ENCODE peak calls at places on chromosomes 4 and X, in ten cellular contexts. I, Y, M, R, Z, F, K, S, X and W are unnamed samples.

GRCh38 chr4:171565130-171565788 is 247.9 kb upstream of the GALNTL6 start:
- DNase-seq in F (no peak), S (no peak), K (no peak), Y (no peak), R (no peak), X (no peak), M (no peak), Z (no peak), I (no peak), W (no peak)

GRCh38 chr4:48667148-48667547 is 112.9 kb downstream of the FRYL start:
- DNase-seq in K (no peak), R (no peak), Y (no peak), S (no peak), I (peak; percentile 35), F (no peak), X (no peak), M (no peak), Z (no peak), W (no peak)

GRCh38 chrX:78886550-78886949 is 58.6 kb upstream of the P2RY10 start:
- DNase-seq in M (no peak), Y (no peak), Z (peak; percentile 0), I (peak; percentile 57), K (no peak), R (peak; percentile 43), F (peak; percentile 3), X (no peak), S (peak; percentile 1), W (no peak)

GRCh38 chrX:133018229-133018628 is 59.8 kb upstream of the HS6ST2 start:
- DNase-seq in K (no peak), S (no peak), R (no peak), F (no peak), I (no peak), Z (no peak), X (no peak), Y (no peak), M (no peak), W (no peak)

GRCh38 chr4:73674451-73674919 is 54.2 kb upstream of the RASSF6 start:
- DNase-seq in Z (peak; percentile 98), S (no peak), K (no peak), R (no peak), Y (no peak), X (no peak), F (no peak), M (no peak), I (no peak), W (no peak)

GRCh38 chr4:8393593-8394038 is 46.9 kb downstream of the ACOX3 start:
- DNase-seq in I (peak; percentile 26), F (no peak), Z (peak; percentile 83), M (no peak), K (no peak), R (no peak), S (peak; percentile 89), Y (no peak), X (peak; percentile 75), W (no peak)

GRCh38 chrX:118655561-118656246 is 71.7 kb upstream of the IL13RA1 start:
- DNase-seq in S (no peak), K (no peak), Y (no peak), Z (peak; percentile 79), X (peak; percentile 68), I (no peak), M (no peak), R (no peak), F (no peak), W (no peak)

GRCh38 chrX:9122504-9123245 is 88.7 kb upstream of the FAM9B start:
- DNase-seq in R (no peak), K (no peak), X (no peak), Z (no peak), F (no peak), I (no peak), Y (no peak), M (no peak), S (no peak), W (no peak)

GRCh38 chr4:89254847-89255246 is 52.8 kb downstream of the GPRIN3 start:
- DNase-seq in I (peak; percentile 60), K (no peak), M (no peak), F (no peak), X (peak; percentile 27), S (peak; percentile 14), Y (no peak), Z (peak; percentile 23), R (peak; percentile 59), W (no peak)

GRCh38 chr4:132332932-132333722 is 816.0 kb upstream of the PCDH10 start:
- DNase-seq in X (peak; percentile 6), R (peak; percentile 60), S (peak; percentile 24), M (no peak), F (no peak), Y (no peak), Z (peak; percentile 5), I (no peak), K (no peak), W (no peak)

GRCh38 chr4:31051565-31051964 is 331.4 kb downstream of the PCDH7 start:
- DNase-seq in K (no peak), Z (no peak), Y (no peak), R (no peak), M (no peak), F (no peak), S (no peak), X (no peak), I (no peak), W (no peak)

GRCh38 chrX:35842657-35843056 is 44.5 kb downstream of the MAGEB16 start:
- DNase-seq in I (no peak), M (no peak), Z (no peak), Y (no peak), F (no peak), X (peak; percentile 32), S (no peak), R (no peak), K (no peak), W (no peak)

GRCh38 chr4:150960818-150961217 is 54.3 kb downstream of the LRBA start:
- DNase-seq in S (peak; percentile 15), F (no peak), I (peak; percentile 17), Z (peak; percentile 51), X (peak; percentile 46), R (peak; percentile 88), K (no peak), Y (no peak), M (no peak), W (peak; percentile 7)

GRCh38 chrX:154717824-154718223 is 33.1 kb downstream of the GAB3 start:
- DNase-seq in K (no peak), F (peak; percentile 90), I (peak; percentile 51), Z (no peak), X (peak; percentile 84), M (no peak), R (peak; percentile 54), S (no peak), Y (no peak), W (no peak)

GRCh38 chr4:183164963-183165362 is 65.9 kb downstream of the WWC2 start:
- DNase-seq in I (no peak), Y (no peak), R (no peak), M (no peak), Z (no peak), S (no peak), K (no peak), X (no peak), F (no peak), W (no peak)

GRCh38 chr4:100208964-100209363 is 18.7 kb upstream of the DDIT4L start:
- DNase-seq in K (no peak), R (no peak), Y (no peak), S (no peak), Z (no peak), M (no peak), F (peak; percentile 70), I (peak; percentile 77), X (peak; percentile 66), W (no peak)

GRCh38 chr4:6474053-6474568 is 1.7 kb upstream of the PPP2R2C start:
- DNase-seq in S (peak; percentile 30), Z (no peak), X (no peak), R (peak; percentile 47), K (no peak), I (no peak), F (no peak), Y (no peak), M (no peak), W (no peak)

GRCh38 chr4:110310795-110311194 is 112.4 kb upstream of the ELOVL6 start:
- DNase-seq in S (no peak), Z (no peak), K (no peak), X (peak; percentile 13), M (no peak), F (no peak), Y (no peak), R (peak; percentile 58), I (no peak), W (no peak)

GRCh38 chr4:41533685-41534084 is 4.3 kb upstream of the LIMCH1 start:
- DNase-seq in I (no peak), X (no peak), S (no peak), Y (no peak), R (no peak), Z (no peak), F (no peak), M (no peak), K (no peak), W (no peak)

GRCh38 chrX:109890910-109891502 is 111.9 kb upstream of the TMEM164 start:
- DNase-seq in Y (no peak), K (peak; percentile 24), I (peak; percentile 45), F (peak; percentile 52), S (peak; percentile 48), X (peak; percentile 61), M (no peak), Z (peak; percentile 37), R (peak; percentile 85), W (no peak)

GRCh38 chr4:76977731-76978350 is 28.3 kb downstream of the SEPTIN11 start:
- DNase-seq in Y (no peak), Z (peak; percentile 75), M (no peak), S (peak; percentile 56), F (peak; percentile 14), X (peak; percentile 68), R (no peak), K (no peak), I (peak; percentile 46), W (no peak)

GRCh38 chr4:98688416-98689290 is 30.2 kb upstream of the TSPAN5 start:
- DNase-seq in Y (no peak), S (peak; percentile 3), K (no peak), R (no peak), M (no peak), F (peak; percentile 85), X (peak; percentile 49), Z (peak; percentile 39), I (peak; percentile 82), W (no peak)

GRCh38 chrX:40318796-40319195 is 221.0 kb upstream of the BCOR start:
- DNase-seq in R (no peak), S (no peak), Y (no peak), Z (no peak), F (no peak), X (no peak), I (no peak), K (no peak), M (no peak), W (no peak)

GRCh38 chr4:38468491-38468890 is 195.5 kb upstream of the KLF3 start:
- DNase-seq in I (no peak), Y (no peak), R (no peak), F (no peak), S (no peak), K (peak; percentile 23), M (no peak), X (no peak), Z (no peak), W (no peak)

GRCh38 chr4:140315970-140316369 is 57.5 kb upstream of the SCOC start:
- DNase-seq in X (no peak), I (no peak), Y (no peak), K (no peak), R (no peak), F (no peak), M (no peak), Z (no peak), S (no peak), W (no peak)

GRCh38 chrX:109089359-109089758 is 353.0 kb upstream of the IRS4 start:
- DNase-seq in S (no peak), M (no peak), X (no peak), K (no peak), R (no peak), F (no peak), I (no peak), Y (no peak), Z (no peak), W (no peak)

GRCh38 chrX:142089193-142089592 is 115.9 kb downstream of the MAGEC2 start:
- DNase-seq in X (peak; percentile 24), K (no peak), M (no peak), S (peak; percentile 1), F (peak; percentile 0), Z (peak; percentile 4), Y (no peak), R (no peak), I (no peak), W (no peak)

GRCh38 chrX:30414144-30414543 is 105.0 kb upstream of the NR0B1 start:
- DNase-seq in R (no peak), S (peak; percentile 52), Y (no peak), M (no peak), Z (no peak), K (no peak), I (no peak), X (no peak), F (peak; percentile 9), W (no peak)